ENCODE peak calls at places on chromosomes 7 and 10, in five cellular contexts. A is IMR-90, Y is H1, V is neuronal stem cell, L is mesenchymal stem cell. S is an unnamed sample.
A peak's percentile ranks its signal among the peaks of the same experiment; 100 is the strongest.

GRCh38 chr7:159099217-159099655 is 45.4 kb downstream of the VIPR2 start:
- DNase-seq in V (no peak), Y (no peak), L (no peak), A (no peak), S (no peak)

GRCh38 chr10:77328272-77328816 is 309.3 kb downstream of the KCNMA1 start:
- DNase-seq in A (peak; percentile 48), Y (peak; percentile 77), L (peak; percentile 46), V (peak; percentile 64), S (peak; percentile 9)

GRCh38 chr7:27210441-27211083 is 10.7 kb upstream of the HOXA13 start:
- DNase-seq in L (peak; percentile 45), V (no peak), A (peak; percentile 32), Y (peak; percentile 86), S (peak; percentile 61)

GRCh38 chr7:5387711-5388245 is 35.9 kb downstream of the TNRC18 start:
- DNase-seq in L (no peak), V (no peak), Y (peak; percentile 63), A (no peak), S (no peak)

GRCh38 chr10:75127481-75127880 is 16.0 kb downstream of the SAMD8 start:
- DNase-seq in V (no peak), A (peak; percentile 44), Y (no peak), L (peak; percentile 39), S (no peak)

GRCh38 chr7:118907911-118908527 is 683.5 kb downstream of the ANKRD7 start:
- DNase-seq in V (no peak), L (no peak), Y (no peak), A (no peak), S (no peak)

GRCh38 chr7:110774066-110774465 is 316.9 kb upstream of the LRRN3 start:
- DNase-seq in A (no peak), V (no peak), L (no peak), Y (no peak), S (peak; percentile 10)

GRCh38 chr10:122121059-122121458 is 132.1 kb downstream of the TACC2 start:
- DNase-seq in A (no peak), L (no peak), V (no peak), Y (no peak), S (no peak)

GRCh38 chr7:135445690-135446089 is 64.2 kb downstream of the CNOT4 start:
- DNase-seq in Y (no peak), V (no peak), A (no peak), L (no peak), S (no peak)

GRCh38 chr10:115772606-115773005 is 500.4 kb downstream of the GFRA1 start:
- DNase-seq in V (no peak), A (peak; percentile 90), L (peak; percentile 7), Y (no peak), S (no peak)

GRCh38 chr10:125711110-125711750 is 8.3 kb upstream of the EDRF1 start:
- DNase-seq in Y (no peak), V (no peak), A (no peak), L (no peak), S (no peak)

GRCh38 chr10:123274513-123275182 is 120.4 kb downstream of the BUB3 start:
- DNase-seq in V (no peak), L (no peak), Y (no peak), A (no peak), S (no peak)

GRCh38 chr7:131090188-131090587 is 237.5 kb upstream of the MKLN1 start:
- DNase-seq in Y (no peak), A (no peak), V (no peak), L (no peak), S (no peak)

GRCh38 chr10:125117941-125118630 is 42.3 kb downstream of the CTBP2 start:
- DNase-seq in L (no peak), Y (no peak), V (no peak), A (no peak), S (no peak)

GRCh38 chr10:5076615-5077014 is 17.6 kb upstream of the AKR1C3 start:
- DNase-seq in Y (no peak), V (no peak), A (peak; percentile 7), L (no peak), S (no peak)

GRCh38 chr10:60414877-60415585 is 25.4 kb upstream of the ANK3 start:
- DNase-seq in V (no peak), A (peak; percentile 92), L (peak; percentile 90), Y (no peak), S (peak; percentile 99)

GRCh38 chr7:16446508-16446907 is 19.0 kb downstream of the SOSTDC1 start:
- DNase-seq in A (no peak), Y (no peak), V (no peak), L (no peak), S (no peak)

GRCh38 chr7:70506463-70506862 is 625.5 kb upstream of the GALNT17 start:
- DNase-seq in A (no peak), V (no peak), Y (peak; percentile 66), L (no peak), S (no peak)

GRCh38 chr10:101257121-101257890 is 28.0 kb upstream of the LBX1 start:
- DNase-seq in A (no peak), L (no peak), Y (no peak), V (no peak), S (no peak)

GRCh38 chr7:2509298-2509906 is 10.2 kb upstream of the LFNG start:
- DNase-seq in L (no peak), A (no peak), Y (no peak), V (no peak), S (no peak)

GRCh38 chr7:65239707-65240352 is 133.8 kb upstream of the ZNF92 start:
- DNase-seq in V (peak; percentile 64), L (peak; percentile 12), Y (peak; percentile 81), A (no peak), S (no peak)

GRCh38 chr10:23556727-23557440 is 118.0 kb downstream of the OTUD1 start:
- DNase-seq in L (peak; percentile 33), V (no peak), Y (no peak), A (peak; percentile 5), S (no peak)

GRCh38 chr10:78342787-78343186 is 309.1 kb downstream of the RPS24 start:
- DNase-seq in Y (peak; percentile 32), L (no peak), V (no peak), A (no peak), S (no peak)

GRCh38 chr7:29457141-29457561 is 106.5 kb upstream of the PRR15 start:
- DNase-seq in A (no peak), V (peak; percentile 55), Y (no peak), L (peak; percentile 19), S (peak; percentile 66)

GRCh38 chr7:36021367-36021766 is 131.7 kb upstream of the EEPD1 start:
- DNase-seq in V (no peak), L (no peak), A (no peak), Y (peak; percentile 73), S (no peak)

GRCh38 chr7:138235207-138235606 is 158.9 kb downstream of the AKR1D1 start:
- DNase-seq in Y (peak; percentile 30), A (no peak), L (no peak), V (no peak), S (no peak)

GRCh38 chr10:124403548-124403947 is 15.2 kb downstream of the OAT start:
- DNase-seq in V (peak; percentile 73), L (peak; percentile 88), Y (peak; percentile 51), A (peak; percentile 81), S (peak; percentile 92)

GRCh38 chr10:121709674-121710073 is 111.4 kb upstream of the FGFR2 start:
- DNase-seq in L (no peak), V (no peak), A (no peak), Y (no peak), S (peak; percentile 65)

DNA sequence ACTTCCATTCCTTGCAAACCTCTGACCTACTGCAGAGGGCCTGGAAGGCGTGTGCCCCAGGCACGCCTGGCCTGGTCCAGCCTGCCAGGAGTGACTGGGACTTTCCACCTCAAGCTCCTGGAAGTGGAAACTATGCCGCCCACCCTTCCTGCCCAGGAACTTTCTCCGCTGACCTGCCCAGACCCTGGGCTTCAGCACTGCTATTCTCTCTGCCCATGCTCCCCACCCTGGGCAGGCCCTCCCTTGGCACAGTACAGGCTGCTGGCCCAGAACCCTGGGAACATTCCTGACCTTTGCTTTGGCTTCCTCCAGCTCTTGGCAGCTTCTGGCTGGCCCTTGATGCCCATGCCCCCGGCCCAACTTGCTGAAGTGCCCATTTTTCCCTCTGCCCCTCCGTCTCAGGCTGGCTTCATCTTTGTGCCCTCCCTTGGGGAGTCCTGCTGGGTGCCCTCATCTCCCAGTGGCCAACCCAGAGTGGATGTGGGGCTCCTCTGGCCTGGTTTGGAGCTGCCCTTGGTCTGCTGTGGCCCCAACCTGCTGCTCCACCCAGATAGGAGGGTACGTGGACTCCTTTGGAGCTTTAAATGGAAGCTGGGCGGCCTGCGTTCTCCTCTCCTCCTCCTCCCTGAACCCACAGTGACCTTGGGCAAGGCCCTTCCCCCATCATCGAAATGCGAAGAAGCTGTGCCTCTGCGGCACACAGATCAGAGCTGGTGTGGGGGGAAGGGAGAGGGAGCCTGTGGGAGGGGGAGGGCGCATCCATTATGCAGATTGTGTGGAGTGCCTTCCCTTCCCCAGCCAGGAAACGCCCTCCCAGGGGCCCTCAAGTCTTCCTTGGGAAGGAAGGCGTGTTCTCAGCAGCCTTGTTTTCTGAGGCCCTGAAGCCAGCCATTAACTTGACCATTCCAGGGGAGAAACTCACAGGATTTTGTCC is 3.4 kb downstream of the MMRN2 start:
- DNase-seq in Y (peak; percentile 80), A (peak; percentile 35), V (no peak), L (peak; percentile 92), S (no peak)
- H2AK5ac ChIP-seq in Y (peak overlapping the region; percentile 88), A (no peak overlapping the region), V (peak overlapping the region; percentile 100), L (no peak overlapping the region), S (peak overlapping the region; percentile 5)

DNA sequence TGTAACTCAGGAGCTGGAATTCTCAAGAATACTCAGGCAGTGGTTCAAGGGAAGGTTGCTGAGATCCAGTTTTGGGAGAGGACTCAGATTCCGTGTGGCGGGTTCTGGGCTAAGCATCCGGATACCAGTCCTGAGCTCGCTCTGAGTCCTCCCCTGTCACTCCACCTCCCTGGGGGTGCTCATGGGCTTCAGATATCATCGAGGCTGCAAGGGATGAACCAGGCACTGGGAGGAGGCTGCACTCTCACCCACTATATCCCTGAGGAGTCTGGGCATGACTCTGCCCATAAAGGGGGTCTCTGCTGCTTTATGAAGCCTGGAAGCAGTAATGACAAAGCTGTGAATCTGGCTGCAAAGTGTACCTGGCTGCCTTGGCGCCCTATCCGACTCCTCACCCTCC is 188.5 kb downstream of the TNS3 start:
- DNase-seq in L (no peak), V (no peak), Y (no peak), A (no peak), S (no peak)
- H4K91ac ChIP-seq in L (no peak overlapping the region), V (no peak overlapping the region), Y (no peak overlapping the region), A (no peak overlapping the region), S (no peak overlapping the region)

GRCh38 chr10:131503992-131504391 is 192.5 kb upstream of the TCERG1L start:
- DNase-seq in L (no peak), V (no peak), Y (no peak), A (no peak), S (no peak)
- H3K36me3 ChIP-seq in L (no peaks in the 10 kb centered on the region), V (no peaks in the 10 kb centered on the region), Y (no peaks in the 10 kb centered on the region), A (no peaks in the 10 kb centered on the region), S (no peaks in the 10 kb centered on the region)

GRCh38 chr10:17406036-17406834 is 48.2 kb downstream of the ST8SIA6 start:
- DNase-seq in Y (no peak), L (no peak), V (no peak), A (no peak), S (no peak)
- H2AK5ac ChIP-seq in Y (no peak overlapping the region), L (no peak overlapping the region), V (no peak overlapping the region), A (no peak overlapping the region), S (no peak overlapping the region)

S was measured in trophoblast cell.